ENCODE peak calls at places on chromosomes 12 and 14, in eight cellular contexts. S is Peyer's patch, P is A549, I is IMR-90, R is adrenal gland, V is HCT116, Y is spleen, E is lower leg skin. C is an unnamed sample.

GRCh38 chr14:103624860-103625259 is 4.2 kb upstream of the KLC1 start:
- DNase-seq in S (peak), P (peak), I (peak), R (peak), V (peak), Y (peak), E (peak), C (peak)

GRCh38 chr12:66329941-66330340 is 27.6 kb downstream of the HELB start:
- DNase-seq in S (no peak), P (no peak), I (peak), R (no peak), V (no peak), Y (no peak), E (no peak), C (no peak)

GRCh38 chr12:67366530-67367196 is 97.5 kb downstream of the CAND1 start:
- DNase-seq in S (no peak), P (no peak), I (peak), R (no peak), V (no peak), Y (no peak), E (no peak), C (no peak)

GRCh38 chr12:22802883-22803640 is 178.1 kb downstream of the ETNK1 start:
- DNase-seq in S (no peak), P (no peak), I (no peak), R (no peak), V (no peak), Y (no peak), E (no peak), C (no peak)

GRCh38 chr12:104356231-104357115 is 52.9 kb downstream of the EID3 start:
- DNase-seq in S (no peak), P (no peak), I (peak), R (no peak), V (no peak), Y (no peak), E (peak), C (no peak)

GRCh38 chr14:52596320-52596719 is 43.7 kb downstream of the GPR137C start:
- DNase-seq in S (no peak), P (no peak), I (no peak), R (no peak), V (no peak), Y (no peak), E (no peak), C (no peak)

GRCh38 chr12:72330291-72330690 is 58.1 kb downstream of the TRHDE start:
- DNase-seq in S (no peak), P (no peak), I (peak), R (no peak), V (no peak), Y (no peak), E (no peak), C (no peak)

GRCh38 chr12:75959060-75959459 is 72.5 kb downstream of the PHLDA1 start:
- DNase-seq in S (no peak), P (no peak), I (no peak), R (no peak), V (no peak), Y (no peak), E (no peak), C (no peak)

GRCh38 chr12:24535334-24536019 is 413.4 kb downstream of the BCAT1 start:
- DNase-seq in S (no peak), P (no peak), I (no peak), R (no peak), V (no peak), Y (no peak), E (no peak), C (no peak)

GRCh38 chr12:10243803-10244520 is 31.3 kb downstream of the GABARAPL1 start:
- DNase-seq in S (no peak), P (no peak), I (no peak), R (no peak), V (no peak), Y (no peak), E (no peak), C (no peak)

GRCh38 chr12:27319394-27319793 is 13.2 kb upstream of the BMAL2 start:
- DNase-seq in S (no peak), P (no peak), I (peak), R (no peak), V (no peak), Y (no peak), E (no peak), C (no peak)

GRCh38 chr12:51080136-51080535 is 3.3 kb downstream of the CSRNP2 start:
- DNase-seq in S (no peak), P (no peak), I (no peak), R (no peak), V (no peak), Y (no peak), E (no peak), C (no peak)

GRCh38 chr14:91233936-91234790 is 10.3 kb downstream of the GPR68 start:
- DNase-seq in S (no peak), P (no peak), I (no peak), R (peak), V (no peak), Y (no peak), E (no peak), C (no peak)

GRCh38 chr12:78185651-78186050 is 355.0 kb downstream of the NAV3 start:
- DNase-seq in S (no peak), P (no peak), I (no peak), R (no peak), V (no peak), Y (no peak), E (no peak), C (no peak)

GRCh38 chr12:78179346-78179745 is 348.7 kb downstream of the NAV3 start:
- DNase-seq in S (no peak), P (no peak), I (no peak), R (no peak), V (no peak), Y (no peak), E (no peak), C (no peak)

GRCh38 chr12:78185109-78185508 is 354.4 kb downstream of the NAV3 start:
- DNase-seq in S (no peak), P (no peak), I (peak), R (no peak), V (no peak), Y (no peak), E (no peak), C (no peak)

GRCh38 chr12:78183854-78184253 is 353.2 kb downstream of the NAV3 start:
- DNase-seq in S (no peak), P (no peak), I (peak), R (no peak), V (no peak), Y (no peak), E (no peak), C (no peak)

GRCh38 chr12:78181544-78182162 is 351.0 kb downstream of the NAV3 start:
- DNase-seq in S (no peak), P (peak), I (peak), R (no peak), V (no peak), Y (no peak), E (no peak), C (no peak)
- TF ChIP-seq CTCF in S (peak), P (peak), I (peak), R (no peak), V (peak), Y (no peak), E (no peak), C (no peak)

DNA sequence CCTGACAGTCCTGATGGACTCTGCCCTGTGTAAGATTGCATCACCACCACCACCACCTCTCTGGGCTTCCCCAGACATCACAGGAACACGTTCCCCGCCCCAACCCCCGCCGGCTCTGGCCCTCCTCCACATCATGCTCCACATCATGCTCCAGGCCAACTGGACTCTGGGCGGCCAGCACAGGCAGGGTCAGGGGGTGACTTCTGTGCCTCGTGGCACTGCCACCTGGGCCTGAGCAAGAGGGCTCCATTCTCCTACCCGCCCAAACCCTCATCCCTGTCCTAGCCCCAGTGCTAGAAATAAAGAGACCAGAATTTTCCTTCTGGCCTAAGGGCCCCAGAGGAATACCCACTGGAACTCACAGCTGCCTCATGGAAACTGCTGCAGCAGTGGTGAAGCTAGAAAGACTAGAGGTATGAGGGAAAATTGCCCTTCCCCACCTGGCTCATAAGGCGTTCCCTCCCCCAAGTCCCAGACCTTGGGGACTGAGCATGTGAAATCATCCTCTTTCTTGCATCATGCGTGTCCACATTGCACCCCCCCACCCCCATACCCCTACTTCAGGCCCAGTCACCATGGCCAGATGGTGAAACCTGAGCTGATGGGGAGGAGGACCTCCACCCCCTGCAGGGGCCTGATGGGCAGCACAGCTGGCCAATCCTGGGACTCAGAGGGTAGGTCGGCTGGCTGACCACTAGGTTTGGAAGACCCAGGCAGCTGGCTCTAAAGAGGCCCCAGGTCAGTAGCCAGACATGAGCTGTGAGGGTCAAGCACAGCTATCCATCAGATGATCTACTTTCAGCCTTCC is at the start of gene INHBE:
- DNase-seq in S (no peak), P (no peak), I (peak), R (no peak), V (no peak), Y (peak), E (no peak), C (peak)
- TF ChIP-seq POLR2A in S (no peak), P (no peak), I (no peak), R (no peak), V (peak), Y (no peak), E (no peak), C (no peak)

DNA sequence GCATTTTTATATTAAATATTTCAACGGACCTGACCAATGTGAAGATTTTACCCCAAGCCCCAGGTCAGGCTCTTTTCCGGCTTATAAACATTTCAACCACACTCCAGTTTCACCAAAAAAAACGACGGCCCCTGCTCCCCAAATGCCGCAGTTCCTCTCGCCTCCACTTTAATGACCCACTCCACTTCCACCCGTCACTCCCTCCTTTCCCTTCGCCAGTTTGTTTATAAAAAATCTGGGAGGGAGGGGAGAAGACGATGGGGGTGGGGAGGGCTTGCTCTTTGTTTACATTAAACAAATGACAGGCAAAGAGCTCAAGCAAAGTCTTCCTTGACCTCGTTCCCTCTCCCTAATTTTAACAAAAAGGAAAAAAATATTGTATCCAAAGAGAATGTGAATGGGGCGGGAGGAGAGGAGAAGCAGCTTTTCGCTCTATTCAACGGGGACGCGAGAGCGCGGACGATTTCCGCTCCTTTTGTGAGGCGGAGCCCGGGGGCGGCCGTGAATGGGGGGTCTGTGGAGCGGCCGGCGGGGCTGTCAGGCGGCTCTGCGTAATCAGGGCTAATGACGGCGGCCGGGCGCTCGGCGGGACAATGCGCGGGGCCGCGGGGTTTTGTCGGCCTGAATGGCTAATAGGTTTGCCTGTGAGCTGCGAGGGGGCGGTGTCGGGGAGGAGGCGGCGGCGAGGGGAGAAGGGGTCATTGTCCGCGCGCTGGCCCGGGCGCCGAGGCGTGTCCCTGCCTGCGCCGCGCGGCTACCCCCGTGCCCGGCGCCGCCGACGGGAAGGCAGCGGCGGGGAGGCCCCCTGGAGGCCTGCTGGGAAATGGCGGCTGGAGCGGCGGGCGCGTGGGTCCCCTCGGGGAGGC is 5.7 kb downstream of the SIX6 start:
- DNase-seq in S (no peak), P (peak), I (no peak), R (no peak), V (no peak), Y (no peak), E (no peak), C (peak)
- TF ChIP-seq CTCF in S (no peak), P (peak), I (peak), R (peak), V (no peak), Y (peak), E (no peak), C (peak)

GRCh38 chr12:6608592-6609311 is 1.6 kb upstream of the CHD4 start:
- DNase-seq in S (no peak), P (peak), I (no peak), R (peak), V (no peak), Y (peak), E (peak), C (no peak)

GRCh38 chr12:6604254-6605029 is 2.7 kb downstream of the CHD4 start:
- DNase-seq in S (no peak), P (no peak), I (no peak), R (peak), V (no peak), Y (no peak), E (no peak), C (peak)

GRCh38 chr12:6607751-6608591 is 792 bp upstream of the CHD4 start:
- DNase-seq in S (peak), P (peak), I (peak), R (peak), V (peak), Y (no peak), E (no peak), C (no peak)

GRCh38 chr12:6605425-6606330 is 1.5 kb downstream of the CHD4 start:
- DNase-seq in S (no peak), P (peak), I (peak), R (peak), V (no peak), Y (no peak), E (no peak), C (no peak)

DNA sequence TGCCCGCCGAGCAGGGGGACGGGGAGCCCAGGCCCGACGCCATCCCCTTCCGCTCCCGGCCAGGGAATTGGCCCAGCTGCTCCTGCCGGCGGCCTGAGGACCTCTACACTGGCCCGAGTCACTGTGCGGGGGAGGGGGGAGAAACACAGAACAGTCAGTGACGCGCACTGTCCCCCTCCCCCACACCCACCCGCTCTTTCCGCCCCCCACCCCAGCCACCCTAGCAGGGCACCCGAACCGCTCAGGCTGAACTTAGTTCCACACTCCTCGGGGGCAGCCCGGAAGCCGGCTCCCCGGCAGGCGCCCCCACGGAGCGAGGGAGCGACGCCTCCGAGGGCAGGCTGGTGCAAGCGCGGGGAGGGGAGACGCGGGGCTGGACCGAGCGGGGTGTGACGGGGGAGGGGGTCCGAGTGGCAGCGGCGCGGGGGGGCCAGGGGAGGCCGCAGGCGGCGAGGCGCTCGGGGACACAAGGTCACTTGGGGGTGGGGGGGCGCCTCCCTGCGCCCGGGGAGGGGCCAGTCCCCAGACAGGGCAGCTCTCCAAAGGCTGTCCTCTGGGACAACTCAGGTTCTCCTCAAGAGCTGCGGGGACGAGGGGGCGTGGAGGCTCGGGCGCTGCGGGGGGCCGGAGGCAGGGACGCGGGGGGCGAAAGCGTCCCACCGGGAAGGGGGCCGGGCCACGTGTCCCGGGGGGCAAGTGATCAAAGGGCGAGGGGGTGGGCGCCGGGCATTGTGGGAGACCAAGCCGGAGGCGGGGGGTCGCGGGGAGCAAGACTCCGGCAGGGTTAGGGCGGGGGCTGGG is 648 bp downstream of the CHD4 start:
- DNase-seq in S (peak), P (peak), I (peak), R (peak), V (no peak), Y (peak), E (peak), C (peak)
- TF ChIP-seq POLR2A in S (no peak), P (no peak), I (peak), R (peak), V (no peak), Y (no peak), E (no peak), C (no peak)

GRCh38 chr12:32877670-32878459 is 18.7 kb downstream of the PKP2 start:
- DNase-seq in S (no peak), P (no peak), I (no peak), R (peak), V (no peak), Y (no peak), E (peak), C (peak)
- TF ChIP-seq CTCF in S (no peak), P (no peak), I (no peak), R (no peak), V (no peak), Y (no peak), E (no peak), C (no peak)

GRCh38 chr12:82686223-82687019 is at the start of gene TMTC2:
- DNase-seq in S (peak), P (peak), I (peak), R (peak), V (peak), Y (peak), E (peak), C (peak)
- TF ChIP-seq POLR2A in S (peak), P (peak), I (no peak), R (peak), V (peak), Y (no peak), E (no peak), C (peak)

GRCh38 chr12:128823916-128824839 is at the start of gene SLC15A4:
- DNase-seq in S (peak), P (peak), I (peak), R (peak), V (peak), Y (peak), E (peak), C (peak)
- TF ChIP-seq CTCF in S (no peak), P (no peak), I (peak), R (no peak), V (peak), Y (no peak), E (no peak), C (peak)